ENCODE peak calls at places on chromosomes 5 and 9, in five cellular contexts. X is OCI-LY7, L is NCI-H1417 treated with DMSO at 0.1 percent for 48 hours, R is putamen, J is astrocyte of the spinal cord. Z is an unnamed sample.

GRCh38 chr9:77747163-77747562 is 99.0 kb upstream of the GNA14 start:
- DNase-seq in X (no peak), L (no peak), R (no peak), J (no peak), Z (no peak)

GRCh38 chr9:136685792-136686533 is 1.3 kb downstream of the AGPAT2 start:
- DNase-seq in X (peak; percentile 19), L (no peak), R (no peak), J (no peak), Z (no peak)

GRCh38 chr9:124040935-124041816 is 29.6 kb downstream of the LHX2 start:
- DNase-seq in X (peak; percentile 16), L (no peak), R (no peak), J (no peak), Z (peak; percentile 60)

GRCh38 chr5:145806923-145807322 is 28.2 kb downstream of the PRELID2 start:
- DNase-seq in X (no peak), L (no peak), R (no peak), J (no peak), Z (no peak)

GRCh38 chr5:37983463-37983862 is 143.6 kb upstream of the GDNF start:
- DNase-seq in X (no peak), L (no peak), R (no peak), J (no peak), Z (no peak)

GRCh38 chr9:14466429-14466818 is 152.5 kb upstream of the NFIB start:
- DNase-seq in X (no peak), L (no peak), R (no peak), J (no peak), Z (no peak)

GRCh38 chr5:64811050-64811640 is 42.4 kb downstream of the CWC27 start:
- DNase-seq in X (peak; percentile 65), L (peak; percentile 5), R (peak; percentile 28), J (peak; percentile 71), Z (peak; percentile 32)

GRCh38 chr5:32317056-32317455 is 4.3 kb upstream of the MTMR12 start:
- DNase-seq in X (no peak), L (no peak), R (no peak), J (no peak), Z (no peak)

GRCh38 chr5:158640581-158640980 is 459.1 kb downstream of the EBF1 start:
- DNase-seq in X (no peak), L (no peak), R (no peak), J (no peak), Z (no peak)

GRCh38 chr5:131417240-131417869 is 153.5 kb downstream of the CDC42SE2 start:
- DNase-seq in X (peak; percentile 76), L (no peak), R (peak; percentile 73), J (peak; percentile 78), Z (peak; percentile 36)

GRCh38 chr9:133676450-133676849 is 40.3 kb downstream of the DBH start:
- DNase-seq in X (no peak), L (no peak), R (no peak), J (no peak), Z (no peak)

GRCh38 chr5:37786855-37787254 is 53.0 kb downstream of the GDNF start:
- DNase-seq in X (no peak), L (no peak), R (no peak), J (peak; percentile 70), Z (no peak)

GRCh38 chr9:80699551-80699998 is 989.8 kb downstream of the TLE1 start:
- DNase-seq in X (no peak), L (no peak), R (no peak), J (peak; percentile 91), Z (no peak)

GRCh38 chr9:94867842-94868312 is 141.4 kb downstream of the AOPEP start:
- DNase-seq in X (no peak), L (no peak), R (no peak), J (peak; percentile 96), Z (no peak)

GRCh38 chr5:74686962-74687751 is 2.1 kb downstream of the HEXB start:
- DNase-seq in X (no peak), L (no peak), R (no peak), J (no peak), Z (no peak)

GRCh38 chr9:76646249-76646648 is 118.0 kb upstream of the PCA3 start:
- DNase-seq in X (no peak), L (no peak), R (no peak), J (peak; percentile 66), Z (no peak)

GRCh38 chr9:21506910-21507795 is 25.0 kb upstream of the IFNE start:
- DNase-seq in X (no peak), L (no peak), R (no peak), J (peak; percentile 85), Z (no peak)

GRCh38 chr5:60489856-60490255 is 210.1 kb downstream of the DEPDC1B start:
- DNase-seq in X (no peak), L (no peak), R (no peak), J (no peak), Z (no peak)

GRCh38 chr5:175609504-175609903 is 48.4 kb upstream of the HRH2 start:
- DNase-seq in X (no peak), L (no peak), R (peak; percentile 81), J (no peak), Z (no peak)

GRCh38 chr5:79191457-79191856 is 44.5 kb upstream of the JMY start:
- DNase-seq in X (peak; percentile 7), L (no peak), R (no peak), J (no peak), Z (no peak)

GRCh38 chr5:1785062-1785461 is 14.6 kb downstream of the MRPL36 start:
- DNase-seq in X (peak; percentile 22), L (no peak), R (no peak), J (no peak), Z (no peak)

GRCh38 chr9:347667-348292 is 133.1 kb downstream of the DOCK8 start:
- DNase-seq in X (peak; percentile 28), L (no peak), R (peak; percentile 27), J (peak; percentile 22), Z (no peak)

GRCh38 chr9:93210324-93210973 is 26.5 kb downstream of the WNK2 start:
- DNase-seq in X (no peak), L (no peak), R (no peak), J (no peak), Z (no peak)

GRCh38 chr5:120734033-120734432 is 269.9 kb downstream of the PRR16 start:
- DNase-seq in X (no peak), L (no peak), R (no peak), J (peak; percentile 34), Z (no peak)

GRCh38 chr9:105742088-105742487 is 47.7 kb downstream of the TMEM38B start:
- DNase-seq in X (no peak), L (no peak), R (no peak), J (no peak), Z (no peak)

GRCh38 chr5:83069406-83069805 is 7.8 kb downstream of the TMEM167A start:
- DNase-seq in X (no peak), L (no peak), R (no peak), J (no peak), Z (no peak)

GRCh38 chr5:145856285-145856818 is 16.5 kb downstream of the GRXCR2 start:
- DNase-seq in X (no peak), L (no peak), R (no peak), J (peak; percentile 63), Z (peak; percentile 64)